ENCODE peak calls at places on chromosomes 16 and 17, in five cellular contexts. P, S, H, V and K are unnamed samples.
A peak's percentile ranks its signal among the peaks of the same experiment; 100 is the strongest.

GRCh38 chr17:28041844-28042656 is 427 bp upstream of the NLK start:
- DNase-seq in V (peak; percentile 53), P (peak; percentile 31), S (no peak), H (no peak), K (no peak)

GRCh38 chr16:81005644-81006471 is 827 bp downstream of the CMC2 start:
- DNase-seq in S (peak; percentile 41), H (no peak), P (peak; percentile 23), V (no peak), K (no peak)

GRCh38 chr17:78306913-78307312 is 53.0 kb downstream of the SOCS3 start:
- DNase-seq in S (peak; percentile 5), P (no peak), H (no peak), V (no peak), K (no peak)

GRCh38 chr17:81057079-81057730 is 22.3 kb downstream of the BAIAP2 start:
- DNase-seq in S (peak; percentile 76), V (no peak), H (no peak), P (no peak), K (no peak)

GRCh38 chr17:34637041-34637547 is 57.7 kb downstream of the TMEM132E start:
- DNase-seq in H (no peak), P (no peak), V (no peak), S (no peak), K (no peak)

GRCh38 chr17:5896215-5896614 is 174.0 kb upstream of the WSCD1 start:
- DNase-seq in S (no peak), V (no peak), H (peak; percentile 19), P (no peak), K (no peak)

GRCh38 chr16:59385953-59386352 is 651.8 kb upstream of the GOT2 start:
- DNase-seq in V (no peak), P (peak; percentile 62), S (peak; percentile 88), H (no peak), K (no peak)

GRCh38 chr17:5234645-5235576 is at the start of gene SCIMP:
- DNase-seq in S (no peak), H (no peak), V (no peak), P (no peak), K (no peak)

GRCh38 chr16:53220585-53220984 is 165.8 kb downstream of the CHD9 start:
- DNase-seq in V (no peak), S (peak; percentile 66), P (peak; percentile 58), H (no peak), K (no peak)

GRCh38 chr16:6105115-6105514 is 1007.5 kb upstream of the EEF2KMT start:
- DNase-seq in H (no peak), P (no peak), S (no peak), V (no peak), K (no peak)

GRCh38 chr17:66632716-66633115 is 202.2 kb upstream of the CACNG5 start:
- DNase-seq in V (no peak), H (no peak), P (no peak), S (no peak), K (no peak)

GRCh38 chr17:44529864-44530263 is 26.7 kb upstream of the GPATCH8 start:
- DNase-seq in S (no peak), V (no peak), H (no peak), P (no peak), K (no peak)

GRCh38 chr17:76556759-76557367 is 17.0 kb downstream of the PRCD start:
- DNase-seq in S (peak; percentile 78), H (peak; percentile 35), P (peak; percentile 49), V (no peak), K (no peak)

GRCh38 chr17:35148144-35148543 is 527 bp downstream of the UNC45B start:
- DNase-seq in P (no peak), H (no peak), V (no peak), S (no peak), K (no peak)

GRCh38 chr16:19168173-19169080 is at the start of gene SYT17:
- DNase-seq in H (no peak), S (peak; percentile 45), V (peak; percentile 66), P (no peak), K (peak; percentile 21)

GRCh38 chr17:71902931-71903506 is 217.8 kb upstream of the SOX9 start:
- DNase-seq in P (peak; percentile 52), V (no peak), H (no peak), S (no peak), K (no peak)

GRCh38 chr16:61681124-61681523 is 355.1 kb downstream of the CDH8 start:
- DNase-seq in P (no peak), S (no peak), V (no peak), H (no peak), K (no peak)

GRCh38 chr17:28371245-28372202 is at the start of gene SARM1:
- DNase-seq in V (peak; percentile 99), S (peak; percentile 86), P (peak; percentile 85), H (peak; percentile 99), K (peak; percentile 94)

GRCh38 chr17:58020401-58020800 is 13.4 kb upstream of the SRSF1 start:
- DNase-seq in H (no peak), P (no peak), S (no peak), V (no peak), K (no peak)

GRCh38 chr17:79616801-79617200 is 6.0 kb upstream of the RBFOX3 start:
- DNase-seq in P (no peak), H (peak; percentile 20), V (no peak), S (no peak), K (no peak)

GRCh38 chr17:8563981-8564602 is 66.4 kb downstream of the MYH10 start:
- DNase-seq in H (no peak), V (no peak), P (peak; percentile 73), S (no peak), K (no peak)

GRCh38 chr17:42682400-42683384 is at the start of gene CNTNAP1:
- DNase-seq in H (peak; percentile 80), S (peak; percentile 92), V (peak; percentile 77), P (peak; percentile 84), K (peak; percentile 66)

GRCh38 chr17:6986676-6987075 is 9.2 kb upstream of the ALOX12 start:
- DNase-seq in V (no peak), H (no peak), S (no peak), P (no peak), K (no peak)

DNA sequence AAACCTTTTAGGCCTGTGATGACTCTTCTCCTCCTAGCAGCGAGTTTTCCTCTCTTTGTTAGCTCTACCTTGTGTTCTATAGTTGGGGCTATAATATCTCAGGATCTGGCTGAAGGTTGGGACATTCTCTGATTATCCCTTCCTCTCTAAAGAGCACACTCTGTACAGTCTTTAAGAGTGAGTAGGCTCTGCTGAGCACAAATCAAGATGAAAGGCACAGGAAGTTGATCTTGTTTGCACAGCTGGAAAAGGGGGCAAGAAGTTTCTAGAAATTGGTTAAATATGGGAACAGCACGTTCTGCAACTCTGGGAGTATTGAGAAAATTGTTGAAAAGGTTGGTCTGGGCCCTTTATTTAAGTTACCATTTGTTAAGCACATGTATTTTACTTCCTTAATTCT is 240.9 kb downstream of the CDH11 start:
- DNase-seq in P (peak; percentile 15), V (no peak), S (no peak), H (no peak), K (no peak)
- H4K91ac ChIP-seq in P (no peak overlapping the region), V (no peak overlapping the region), S (no peak overlapping the region), H (no peak overlapping the region), K (no peak overlapping the region)

DNA sequence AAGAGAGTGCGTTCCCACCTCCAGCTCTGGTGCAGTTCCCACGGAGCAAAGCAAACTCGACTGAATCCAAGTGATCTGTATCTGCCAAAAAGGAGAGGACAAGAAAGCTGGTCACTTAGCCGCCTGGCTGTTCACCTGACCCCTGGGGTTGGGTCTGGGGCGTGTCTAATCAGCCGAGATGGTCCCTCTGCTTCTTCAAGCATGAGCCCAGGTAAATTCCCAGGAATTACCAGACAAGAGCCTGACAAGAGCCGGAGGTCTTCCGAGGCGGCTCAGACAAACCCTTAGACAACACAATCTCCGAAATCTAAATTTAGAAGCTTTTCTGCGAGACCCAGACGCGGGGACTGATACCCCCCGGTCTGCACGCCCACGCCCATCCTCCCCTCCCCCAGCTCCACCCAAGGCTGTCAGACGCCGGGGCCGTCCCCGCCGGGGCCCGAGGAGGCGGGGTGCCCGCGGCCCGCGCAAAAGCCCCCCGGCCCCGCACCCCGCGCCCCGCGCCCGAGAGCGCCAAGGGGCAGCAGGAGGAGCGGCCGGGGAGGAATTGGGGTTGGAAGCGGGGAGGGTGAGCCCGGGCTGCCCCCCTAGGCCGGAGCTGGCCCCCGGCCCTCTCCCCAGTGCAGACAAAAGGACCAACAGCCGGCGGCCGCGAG is 661 bp downstream of the ZNF821 start:
- DNase-seq in P (peak; percentile 6), S (peak; percentile 32), H (peak; percentile 82), V (peak; percentile 86), K (peak; percentile 38)
- H4K91ac ChIP-seq in P (no peak overlapping the region), S (peak overlapping the region; percentile 61), H (no peak overlapping the region), V (no peak overlapping the region), K (no peak overlapping the region)

DNA sequence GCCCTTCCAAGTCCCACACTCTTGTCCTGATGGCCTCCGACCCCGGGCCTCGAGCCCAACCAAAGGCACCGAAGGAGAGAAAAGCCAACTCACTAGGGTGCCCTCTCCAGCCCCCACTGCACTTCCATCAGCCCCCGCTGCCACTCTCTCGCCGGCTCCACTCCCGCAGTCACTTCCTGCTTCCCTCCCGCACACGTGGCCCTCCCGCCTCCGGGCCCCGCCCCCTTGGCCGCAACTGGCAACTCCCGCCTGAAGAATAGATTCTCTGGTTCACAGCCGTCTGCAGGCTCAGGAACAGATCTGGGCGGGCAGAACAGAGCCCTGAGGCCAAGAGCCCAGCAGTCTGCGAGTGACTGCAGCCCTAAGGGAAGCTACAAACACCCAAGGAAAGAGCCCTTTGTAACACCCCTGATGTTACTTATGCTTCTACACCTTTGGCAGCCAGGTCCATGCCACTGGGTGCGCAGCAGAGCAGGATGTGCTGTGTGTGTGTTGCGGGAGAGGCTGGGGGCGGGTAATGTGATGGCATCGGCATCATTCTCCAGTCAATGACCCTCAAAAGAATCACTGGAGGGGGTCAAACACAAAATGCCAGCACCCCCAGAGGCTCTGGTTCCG is at the start of gene SLC39A11:
- DNase-seq in S (peak; percentile 91), H (peak; percentile 99), P (peak; percentile 91), V (peak; percentile 94), K (peak; percentile 85)
- H4K91ac ChIP-seq in S (peak within 1 kb of the TSS; percentile 55), H (no peak within 1 kb of the TSS), P (peak within 1 kb of the TSS; percentile 78), V (peak within 1 kb of the TSS; percentile 95), K (no peak within 1 kb of the TSS)

GRCh38 chr16:11140466-11140865 is 115.5 kb downstream of the SOCS1 start:
- DNase-seq in H (peak; percentile 32), V (no peak), S (no peak), P (no peak), K (no peak)

GRCh38 chr16:11139624-11140375 is 116.2 kb downstream of the SOCS1 start:
- DNase-seq in V (no peak), H (peak; percentile 15), P (no peak), S (no peak), K (no peak)

GRCh38 chr16:11136600-11136999 is 119.4 kb downstream of the SOCS1 start:
- DNase-seq in V (no peak), S (peak; percentile 24), P (no peak), H (peak; percentile 18), K (no peak)

GRCh38 chr16:11138769-11139623 is 117.0 kb downstream of the SOCS1 start:
- DNase-seq in P (peak; percentile 44), S (peak; percentile 57), V (no peak), H (peak; percentile 10), K (no peak)

DNA sequence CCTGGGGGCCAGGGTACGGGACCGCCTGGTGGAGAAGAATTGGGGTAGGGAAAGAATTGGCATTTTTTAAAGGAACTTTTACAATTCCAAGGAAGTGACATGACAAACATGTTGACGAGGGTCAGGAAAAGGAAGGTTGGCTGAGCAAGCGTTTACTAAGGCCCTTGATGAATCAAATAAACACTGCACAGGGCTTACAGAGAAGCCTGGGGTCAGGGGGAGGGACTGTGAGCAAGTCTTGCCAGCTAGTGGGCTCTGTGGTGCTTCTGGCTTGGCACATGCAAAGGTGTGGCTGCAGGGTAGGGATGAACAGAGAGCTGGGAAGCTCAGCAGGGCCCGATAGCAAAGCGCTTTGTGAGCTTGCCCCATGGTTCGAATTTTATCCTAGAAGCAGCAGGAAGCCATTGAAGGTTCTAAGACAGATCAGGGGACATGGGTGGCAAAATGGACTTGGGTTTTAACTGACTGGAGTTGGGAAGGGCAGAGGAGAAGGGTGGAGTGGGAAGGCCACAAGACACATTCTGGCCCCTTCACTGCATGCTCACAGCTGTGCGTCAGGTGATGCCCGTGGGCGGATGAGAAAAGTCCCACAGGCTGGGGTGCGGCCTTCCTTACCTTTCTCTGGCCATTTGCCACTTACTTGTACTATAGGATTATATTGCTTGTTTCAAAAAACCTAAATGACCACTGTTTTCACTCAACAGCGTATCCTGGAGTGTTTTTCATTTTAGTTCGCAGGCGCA is 117.8 kb downstream of the SOCS1 start:
- DNase-seq in S (peak; percentile 33), H (peak; percentile 22), P (no peak), V (no peak), K (no peak)
- H4K91ac ChIP-seq in S (peak overlapping the region; percentile 56), H (no peak overlapping the region), P (no peak overlapping the region), V (no peak overlapping the region), K (no peak overlapping the region)